ENCODE peak calls at places on chromosomes 2 and 18, in six cellular contexts. A, L, P, G, O and U are unnamed samples.

GRCh38 chr2:161658259-161658658 is 34.0 kb downstream of the SLC4A10 start:
- DNase-seq in A (no peak), L (no peak), P (no peak), G (no peak), O (no peak), U (no peak)

GRCh38 chr2:200270732-200271131 is 35.8 kb upstream of the SPATS2L start:
- DNase-seq in A (no peak), L (no peak), P (no peak), G (no peak), O (no peak), U (no peak)

GRCh38 chr2:231318954-231319353 is 76.6 kb upstream of the B3GNT7 start:
- DNase-seq in A (peak), L (no peak), P (no peak), G (peak), O (no peak), U (no peak)

GRCh38 chr18:10912790-10913560 is 236.4 kb downstream of the PIEZO2 start:
- DNase-seq in A (no peak), L (no peak), P (peak), G (no peak), O (no peak), U (no peak)

GRCh38 chr2:112958428-112959108 is 19.2 kb upstream of the IL36G start:
- DNase-seq in A (no peak), L (peak), P (peak), G (no peak), O (no peak), U (peak)

GRCh38 chr2:30678410-30679137 is 128.7 kb downstream of the CAPN13 start:
- DNase-seq in A (peak), L (no peak), P (no peak), G (peak), O (no peak), U (no peak)

GRCh38 chr2:1759611-1759930 is 15.3 kb upstream of the PXDN start:
- DNase-seq in A (no peak), L (no peak), P (no peak), G (peak), O (no peak), U (no peak)

GRCh38 chr2:203535784-203536590 is 886 bp upstream of the RAPH1 start:
- DNase-seq in A (no peak), L (no peak), P (peak), G (no peak), O (no peak), U (no peak)

GRCh38 chr2:156343096-156343939 is 10.8 kb upstream of the NR4A2 start:
- DNase-seq in A (no peak), L (no peak), P (no peak), G (no peak), O (no peak), U (no peak)

GRCh38 chr2:98455494-98455976 is 10.9 kb downstream of the INPP4A start:
- DNase-seq in A (peak), L (no peak), P (peak), G (no peak), O (no peak), U (no peak)

GRCh38 chr2:216888907-216889622 is 29.2 kb upstream of the TNP1 start:
- DNase-seq in A (no peak), L (no peak), P (no peak), G (no peak), O (no peak), U (no peak)

GRCh38 chr2:241030883-241031282 is 32.5 kb downstream of the SNED1 start:
- DNase-seq in A (peak), L (no peak), P (no peak), G (no peak), O (no peak), U (no peak)

GRCh38 chr2:233821196-233821595 is 33.1 kb downstream of the HJURP start:
- DNase-seq in A (no peak), L (no peak), P (no peak), G (no peak), O (no peak), U (no peak)

GRCh38 chr18:33761363-33761762 is 183.3 kb downstream of the ASXL3 start:
- DNase-seq in A (no peak), L (no peak), P (peak), G (peak), O (peak), U (no peak)

GRCh38 chr2:240465765-240466578 is 30.5 kb downstream of the GPC1 start:
- DNase-seq in A (peak), L (no peak), P (no peak), G (peak), O (no peak), U (no peak)

GRCh38 chr2:71620851-71621251 is 167.5 kb downstream of the DYSF start:
- DNase-seq in A (peak), L (no peak), P (no peak), G (peak), O (no peak), U (no peak)

GRCh38 chr18:54043484-54044256 is 180.8 kb downstream of the MBD2 start:
- DNase-seq in A (no peak), L (no peak), P (no peak), G (no peak), O (no peak), U (no peak)

DNA sequence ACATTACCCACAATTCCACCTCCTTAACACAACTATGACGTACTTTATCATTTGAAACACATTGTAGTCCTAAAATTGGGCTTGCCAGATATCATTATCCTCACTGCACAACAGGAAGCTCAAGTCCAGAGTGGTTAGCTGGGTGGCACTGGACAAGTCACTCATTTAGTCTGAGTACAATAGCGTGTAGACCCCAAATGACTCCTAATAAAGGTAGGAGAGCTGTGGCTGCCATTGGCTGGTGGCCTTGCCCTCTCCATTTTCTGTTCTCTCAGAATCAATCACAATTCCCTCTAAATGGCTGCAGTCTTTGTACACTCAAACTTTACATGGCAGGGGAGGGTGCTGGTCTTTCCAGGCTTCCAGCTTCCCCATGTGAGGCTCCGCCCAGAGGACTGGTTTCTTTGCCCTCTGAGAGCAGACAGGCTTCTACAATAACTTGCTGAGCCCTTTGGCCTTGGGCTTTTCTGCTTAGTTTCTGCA is 11.7 kb downstream of the PSTPIP2 start:
- DNase-seq in A (no peak), L (no peak), P (no peak), G (no peak), O (no peak), U (no peak)
- TF ChIP-seq POLR2A in A (no peak), L (no peak), P (no peak), G (no peak), O (no peak), U (no peak)

GRCh38 chr2:232633413-232634318 is at the start of gene EFHD1:
- DNase-seq in A (peak), L (peak), P (peak), G (peak), O (peak), U (peak)
- TF ChIP-seq POLR2A in A (no peak), L (peak), P (no peak), G (no peak), O (peak), U (peak)

DNA sequence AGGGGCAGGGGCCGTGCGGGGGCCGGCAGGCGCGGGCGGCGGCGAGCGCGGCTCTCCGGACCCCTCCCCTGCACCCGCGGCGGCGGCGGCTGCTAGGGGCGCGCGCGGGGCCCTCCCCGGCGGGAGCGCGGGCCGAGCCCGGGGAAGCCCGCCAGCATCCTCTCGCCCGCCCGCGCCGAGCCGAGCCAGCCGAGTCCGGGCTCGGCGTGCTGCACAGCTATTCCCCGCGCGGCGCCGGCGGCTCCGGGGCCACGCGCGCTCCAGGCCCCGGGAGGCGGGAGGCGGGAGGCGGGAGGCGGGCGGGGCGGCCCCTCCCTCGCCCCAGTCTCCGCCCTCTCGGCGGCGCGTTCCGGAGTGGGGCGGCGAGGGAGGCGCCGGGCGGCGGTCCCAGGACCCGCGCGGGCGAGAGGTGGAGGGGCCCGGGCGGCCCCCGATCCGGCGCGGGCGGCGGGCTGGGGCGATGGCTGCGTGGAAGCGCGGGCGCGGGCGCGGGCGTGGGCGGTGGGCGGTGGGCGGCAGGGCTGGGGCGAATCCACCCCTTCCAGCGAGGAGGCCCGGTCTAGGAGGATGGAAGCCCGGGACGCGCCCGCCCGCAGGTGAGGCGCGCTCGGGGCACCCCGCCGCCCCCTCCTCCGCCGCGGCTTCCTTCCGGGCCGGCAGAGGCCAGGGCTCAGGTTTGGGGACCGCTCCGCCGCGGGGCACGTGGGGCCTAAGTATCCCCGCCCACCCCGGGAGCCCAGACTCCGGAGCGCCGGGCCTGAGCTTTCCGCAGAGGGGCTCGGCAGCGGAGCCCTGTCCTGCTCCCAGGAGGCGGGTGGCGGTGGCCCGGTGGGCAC is at the start of gene ADCY3:
- DNase-seq in A (no peak), L (peak), P (peak), G (peak), O (peak), U (peak)
- TF ChIP-seq POLR2A in A (no peak), L (peak), P (no peak), G (no peak), O (peak), U (no peak)

DNA sequence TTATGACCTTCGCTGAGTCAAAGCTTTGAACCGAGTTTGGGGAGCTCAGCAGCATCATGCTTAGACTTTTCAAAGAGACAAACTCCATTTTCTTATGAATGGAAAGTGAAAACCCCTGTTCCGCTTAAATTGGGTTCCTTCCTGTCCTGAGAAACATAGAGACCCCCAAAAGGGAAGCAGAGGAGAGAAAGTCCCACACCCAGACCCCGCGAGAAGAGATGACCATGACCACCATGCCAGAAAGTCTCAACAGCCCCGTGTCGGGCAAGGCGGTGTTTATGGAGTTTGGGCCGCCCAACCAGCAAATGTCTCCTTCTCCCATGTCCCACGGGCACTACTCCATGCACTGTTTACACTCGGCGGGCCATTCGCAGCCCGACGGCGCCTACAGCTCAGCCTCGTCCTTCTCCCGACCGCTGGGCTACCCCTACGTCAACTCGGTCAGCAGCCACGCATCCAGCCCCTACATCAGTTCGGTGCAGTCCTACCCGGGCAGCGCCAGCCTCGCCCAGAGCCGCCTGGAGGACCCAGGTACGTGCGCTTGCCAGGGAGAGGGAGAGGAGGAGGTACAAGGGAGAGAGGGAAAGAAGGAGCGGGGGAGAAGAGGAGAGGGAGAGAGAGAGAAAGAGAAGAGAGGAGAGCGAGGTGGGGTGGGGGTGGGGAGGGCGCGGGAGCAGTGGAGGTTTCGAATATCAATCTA is at the start of gene DLX1:
- DNase-seq in A (no peak), L (peak), P (no peak), G (no peak), O (no peak), U (no peak)
- TF ChIP-seq POLR2A in A (no peak), L (peak), P (no peak), G (no peak), O (no peak), U (peak)

GRCh38 chr2:191782351-191782750 is 64.5 kb downstream of the CAVIN2 start:
- DNase-seq in A (no peak), L (no peak), P (no peak), G (no peak), O (no peak), U (no peak)
- TF ChIP-seq POLR2A in A (no peak), L (no peak), P (no peak), G (no peak), O (no peak), U (no peak)

DNA sequence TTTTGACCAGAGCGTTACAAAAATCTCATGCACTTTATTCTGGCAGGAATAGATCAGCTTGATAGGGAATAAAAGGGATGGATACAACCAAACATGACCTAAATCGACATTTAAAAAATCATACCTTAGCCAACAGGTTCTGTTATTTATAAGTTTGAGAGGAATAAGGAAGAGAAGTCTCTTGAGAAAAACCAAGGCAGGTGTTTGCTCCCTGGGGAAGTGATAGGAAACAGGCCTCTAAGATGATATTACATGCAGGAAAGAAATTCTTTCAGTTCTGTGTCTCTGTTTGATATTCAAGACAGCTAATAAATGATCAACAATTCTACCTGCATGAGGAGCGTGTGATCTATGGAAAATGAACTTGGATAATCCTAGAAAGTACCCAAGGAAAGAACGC is 184.8 kb upstream of the ZEB2 start:
- DNase-seq in A (no peak), L (no peak), P (no peak), G (no peak), O (no peak), U (no peak)
- TF ChIP-seq POLR2A in A (no peak), L (no peak), P (no peak), G (no peak), O (no peak), U (no peak)

GRCh38 chr2:45611020-45611737 is at the start of gene SRBD1:
- DNase-seq in A (peak), L (peak), P (peak), G (peak), O (peak), U (peak)
- TF ChIP-seq POLR2A in A (no peak), L (peak), P (peak), G (no peak), O (peak), U (peak)

DNA sequence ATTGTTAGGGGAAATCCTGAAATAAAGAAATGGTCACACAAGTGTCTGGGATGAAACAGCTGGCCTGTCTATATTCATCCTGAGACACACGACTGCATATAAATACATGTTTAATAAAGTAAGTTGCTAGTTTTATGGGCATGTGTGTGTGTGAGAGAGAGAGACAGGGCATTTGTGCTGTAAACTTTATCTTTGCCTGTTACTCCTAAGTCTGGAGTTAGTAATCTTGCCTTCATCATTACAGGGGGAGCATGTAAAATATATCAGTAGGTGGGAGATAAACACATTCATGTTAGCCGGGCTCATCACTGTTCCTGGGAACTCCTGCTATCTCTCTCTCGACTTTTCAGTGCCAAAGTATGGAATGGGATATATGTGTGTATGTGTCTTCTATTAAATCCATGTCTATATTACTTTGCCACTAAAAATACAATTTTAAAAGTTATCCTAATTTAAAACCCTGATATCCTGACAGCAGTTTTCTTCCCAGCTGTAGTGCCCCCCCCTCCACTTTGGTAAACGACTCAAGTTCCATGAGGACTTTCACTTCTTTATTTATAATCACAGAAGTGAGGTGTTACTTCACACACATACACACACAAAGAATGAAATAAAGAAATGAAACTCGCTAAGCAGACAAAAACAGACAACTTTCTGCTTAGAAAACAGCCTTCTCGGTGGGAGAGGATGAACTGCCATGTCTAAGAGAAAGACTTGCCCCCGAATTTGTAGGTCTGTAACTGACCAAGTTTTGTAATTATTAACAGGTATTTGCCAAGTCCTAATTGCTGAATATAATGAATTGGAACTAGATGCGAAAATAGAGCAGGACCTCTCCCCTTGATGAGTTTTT is 949 bp downstream of the ZEB2 start:
- DNase-seq in A (no peak), L (no peak), P (no peak), G (no peak), O (no peak), U (no peak)
- TF ChIP-seq POLR2A in A (no peak), L (no peak), P (no peak), G (no peak), O (no peak), U (no peak)

DNA sequence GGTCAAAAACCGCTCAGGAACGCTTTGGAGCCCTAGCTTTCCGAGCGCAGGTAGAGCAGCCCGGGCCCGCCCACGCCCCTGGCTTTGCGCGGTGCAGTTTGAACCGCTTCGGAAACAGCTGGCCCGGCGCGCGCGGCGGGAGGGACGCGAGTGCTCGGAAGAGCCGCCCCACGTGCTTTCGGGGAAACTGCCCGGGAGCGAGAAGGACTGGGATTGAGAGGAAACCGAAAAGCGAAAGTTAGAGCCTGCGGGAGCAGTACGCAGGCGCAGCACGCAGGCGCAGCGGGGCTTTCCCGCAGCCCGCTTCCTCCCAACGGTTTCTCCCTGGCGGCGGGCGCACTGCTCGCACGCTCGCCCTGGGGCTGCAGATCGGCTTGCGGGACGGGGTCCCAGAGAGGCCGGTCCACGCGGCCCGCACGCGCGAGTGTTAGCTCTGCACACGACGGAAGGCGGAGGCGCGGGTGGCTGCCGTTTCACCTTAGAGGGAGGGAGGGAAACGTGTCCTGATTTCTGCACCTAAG is 6.3 kb upstream of the STAT1 start:
- DNase-seq in A (peak), L (peak), P (peak), G (peak), O (peak), U (peak)
- TF ChIP-seq POLR2A in A (no peak), L (peak), P (peak), G (no peak), O (peak), U (peak)

DNA sequence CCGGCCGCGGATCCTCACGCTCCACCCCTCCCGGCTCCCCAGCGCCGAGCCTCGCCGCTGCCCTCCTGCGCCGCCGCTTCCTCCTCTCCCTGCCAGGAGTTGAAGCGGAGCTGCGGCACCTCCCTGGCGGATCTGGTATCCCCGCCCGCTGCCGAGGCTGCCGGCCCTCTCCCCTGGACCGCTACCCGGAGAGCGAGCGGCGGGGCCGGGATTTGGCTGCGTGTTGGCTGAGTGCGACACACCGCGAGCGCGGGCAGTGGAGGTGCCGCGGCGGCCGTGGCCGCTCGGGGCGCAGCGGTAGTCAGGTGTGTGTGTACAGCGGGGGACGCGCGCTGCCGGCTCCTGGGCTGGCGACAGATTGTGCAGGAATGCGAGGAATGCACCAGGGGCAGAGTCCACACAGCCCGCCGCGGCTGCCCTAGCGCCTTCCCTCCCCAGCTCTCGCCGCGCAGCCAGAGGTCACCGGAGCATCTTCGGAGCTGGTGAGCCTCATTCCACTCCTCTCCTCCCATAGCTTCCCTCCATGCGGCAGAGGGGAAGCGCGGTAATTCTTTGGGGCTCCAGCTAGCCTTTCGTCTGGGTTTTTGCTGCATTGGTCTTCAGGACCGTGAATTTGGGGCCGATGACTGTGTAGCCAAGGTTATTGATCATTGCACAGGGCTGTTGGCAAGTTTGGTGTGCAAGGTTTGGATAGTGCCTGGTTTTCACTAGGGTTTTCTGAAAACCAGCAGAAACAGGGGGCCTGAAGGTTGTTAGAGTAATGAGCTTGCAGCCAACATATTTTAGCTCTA is 1.3 kb downstream of the PKP4 start:
- DNase-seq in A (peak), L (peak), P (peak), G (peak), O (peak), U (peak)
- TF ChIP-seq POLR2A in A (no peak), L (peak), P (no peak), G (no peak), O (peak), U (peak)